ENCODE peak calls at places on chromosomes 13 and 19, in six cellular contexts. D is M059J; O is tibial nerve; P is stimulated activated CD4-positive, alpha-beta T cell treated with anti-CD3 and anti-CD28 coated beads, Interleukin-1b, Interleukin-23, amount 100 ng/mL, for 1 hour; C is right atrium auricular region; N is fibroblast of pulmonary artery. T is an unnamed sample.

GRCh38 chr19:55487884-55488687 is at the start of gene SSC5D:
- DNase-seq in D (peak), O (no peak), P (no peak), C (no peak), N (peak), T (peak)

GRCh38 chr13:48896312-48896711 is 79.4 kb upstream of the FNDC3A start:
- DNase-seq in D (peak), O (no peak), P (no peak), C (no peak), N (peak), T (no peak)

GRCh38 chr19:12603714-12604113 is 6.9 kb downstream of the ZNF490 start:
- DNase-seq in D (peak), O (no peak), P (peak), C (no peak), N (no peak), T (peak)

GRCh38 chr13:29749401-29750177 is 100.8 kb downstream of the UBL3 start:
- DNase-seq in D (peak), O (no peak), P (no peak), C (no peak), N (peak), T (peak)

GRCh38 chr13:93660664-93661063 is 434.1 kb downstream of the GPC6 start:
- DNase-seq in D (no peak), O (no peak), P (no peak), C (no peak), N (no peak), T (no peak)

GRCh38 chr13:102597029-102598015 is 536 bp downstream of the TPP2 start:
- DNase-seq in D (peak), O (no peak), P (no peak), C (no peak), N (peak), T (peak)

GRCh38 chr13:20945952-20946383 is 43.4 kb upstream of the XPO4 start:
- DNase-seq in D (no peak), O (no peak), P (no peak), C (no peak), N (no peak), T (peak)

GRCh38 chr19:41951686-41952172 is 7.4 kb downstream of the RABAC1 start:
- DNase-seq in D (peak), O (peak), P (peak), C (peak), N (peak), T (peak)

GRCh38 chr19:16191216-16191908 is 6.2 kb downstream of the FAM32A start:
- DNase-seq in D (no peak), O (no peak), P (no peak), C (no peak), N (no peak), T (no peak)

GRCh38 chr19:29810504-29810871 is 1.3 kb upstream of the CCNE1 start:
- DNase-seq in D (peak), O (no peak), P (no peak), C (no peak), N (no peak), T (peak)

GRCh38 chr13:60335531-60335930 is 61.5 kb upstream of the TDRD3 start:
- DNase-seq in D (peak), O (no peak), P (no peak), C (no peak), N (peak), T (no peak)

GRCh38 chr13:99215466-99215865 is 14.8 kb downstream of the UBAC2 start:
- DNase-seq in D (no peak), O (no peak), P (no peak), C (peak), N (no peak), T (no peak)

GRCh38 chr19:41530761-41531301 is 45.1 kb upstream of the CEACAM21 start:
- DNase-seq in D (no peak), O (no peak), P (no peak), C (no peak), N (peak), T (no peak)

GRCh38 chr19:39937094-39937493 is 2.7 kb upstream of the FCGBP start:
- DNase-seq in D (no peak), O (no peak), P (no peak), C (no peak), N (no peak), T (no peak)

GRCh38 chr19:18203408-18203862 is 407 bp downstream of the RAB3A start:
- DNase-seq in D (no peak), O (peak), P (no peak), C (no peak), N (no peak), T (no peak)

GRCh38 chr13:42049454-42049780 is 969 bp downstream of the DGKH start:
- DNase-seq in D (no peak), O (no peak), P (no peak), C (no peak), N (no peak), T (no peak)

GRCh38 chr19:8265872-8266271 is 42.3 kb downstream of the CD320 start:
- DNase-seq in D (no peak), O (no peak), P (no peak), C (no peak), N (no peak), T (no peak)

GRCh38 chr19:29690842-29691241 is 24.2 kb downstream of the C19orf12 start:
- DNase-seq in D (peak), O (no peak), P (no peak), C (no peak), N (peak), T (no peak)

GRCh38 chr19:4123615-4124568 is at the start of gene MAP2K2:
- DNase-seq in D (peak), O (peak), P (peak), C (peak), N (peak), T (peak)

GRCh38 chr19:11581740-11582139 is 4.3 kb upstream of the ACP5 start:
- DNase-seq in D (peak), O (no peak), P (no peak), C (no peak), N (peak), T (no peak)

GRCh38 chr13:113815151-113816058 is 48.5 kb downstream of the GAS6 start:
- DNase-seq in D (no peak), O (no peak), P (no peak), C (no peak), N (no peak), T (no peak)

GRCh38 chr19:18185538-18185937 is 7.5 kb upstream of the MPV17L2 start:
- DNase-seq in D (no peak), O (no peak), P (no peak), C (no peak), N (no peak), T (no peak)

GRCh38 chr13:55214851-55215345 is 1925.8 kb upstream of the PRR20A start:
- DNase-seq in D (no peak), O (no peak), P (no peak), C (no peak), N (no peak), T (no peak)

GRCh38 chr19:50046649-50047503 is 21.1 kb downstream of the ZNF473 start:
- DNase-seq in D (no peak), O (peak), P (peak), C (peak), N (peak), T (no peak)

GRCh38 chr13:76816394-76816793 is 69.8 kb downstream of the KCTD12 start:
- DNase-seq in D (no peak), O (no peak), P (no peak), C (no peak), N (no peak), T (no peak)

GRCh38 chr13:23681253-23681652 is 111.0 kb downstream of the TNFRSF19 start:
- DNase-seq in D (no peak), O (no peak), P (no peak), C (no peak), N (peak), T (no peak)

GRCh38 chr19:38173324-38174041 is 50.5 kb downstream of the DPF1 start:
- DNase-seq in D (peak), O (no peak), P (no peak), C (peak), N (peak), T (peak)

GRCh38 chr13:113176292-113176691 is 17.8 kb downstream of the PROZ start:
- DNase-seq in D (no peak), O (no peak), P (peak), C (no peak), N (no peak), T (no peak)

GRCh38 chr19:679418-680286 is 3.5 kb downstream of the FSTL3 start:
- DNase-seq in D (peak), O (peak), P (no peak), C (peak), N (peak), T (peak)

GRCh38 chr13:102399791-102400618 is 1.8 kb downstream of the FGF14 start:
- DNase-seq in D (no peak), O (no peak), P (no peak), C (no peak), N (no peak), T (peak)

GRCh38 chr19:49425922-49426592 is 869 bp downstream of the GFY start:
- DNase-seq in D (no peak), O (no peak), P (no peak), C (no peak), N (no peak), T (no peak)

GRCh38 chr13:94329754-94330551 is 149.5 kb downstream of the DCT start:
- DNase-seq in D (peak), O (no peak), P (no peak), C (no peak), N (peak), T (peak)

GRCh38 chr19:50712833-50713232 is 6.8 kb downstream of the SHANK1 start:
- DNase-seq in D (no peak), O (no peak), P (no peak), C (no peak), N (no peak), T (no peak)

GRCh38 chr13:34469212-34469983 is 472.7 kb upstream of the NBEA start:
- DNase-seq in D (peak), O (no peak), P (no peak), C (no peak), N (peak), T (peak)

GRCh38 chr13:46197299-46197975 is 14.3 kb upstream of the LRRC63 start:
- DNase-seq in D (no peak), O (no peak), P (no peak), C (no peak), N (no peak), T (no peak)

GRCh38 chr19:13437919-13438618 is 68.2 kb downstream of the CACNA1A start:
- DNase-seq in D (no peak), O (no peak), P (no peak), C (no peak), N (no peak), T (no peak)

GRCh38 chr13:49584771-49585182 is 581 bp downstream of the RCBTB1 start:
- DNase-seq in D (peak), O (no peak), P (no peak), C (no peak), N (no peak), T (no peak)

GRCh38 chr19:5563941-5564612 is 3.7 kb downstream of the TINCR start:
- DNase-seq in D (peak), O (no peak), P (no peak), C (no peak), N (peak), T (peak)

T was measured in astrocyte of the hippocampus.